ENCODE peak calls at places on chromosomes 16 and 17, in ten cellular contexts. V is heart right ventricle; R is IMR-90; K is stimulated activated memory B cell treated with anti-CD40 and anti-IgM and Interleukin-4, amounts not matched to agents 10 μg/mL and 1 μg/mL and 100 μg/mL, for 72 hours; Q is body of pancreas; E is pancreas; L is activated CD8-positive, alpha-beta T cell treated with anti-CD3 and anti-CD28 coated beads for 36 hours; I is aorta; T is sciatic nerve; D is K562. X is an unnamed sample.

GRCh38 chr16:9199751-9200150 is 108.3 kb downstream of the HAPSTR1 start:
- ATAC-seq in V (no peak), R (no peak), K (no peak), Q (no peak), E (no peak), L (no peak), I (no peak), T (no peak), D (no peak), X (no peak)

GRCh38 chr17:31745964-31746650 is 112.9 kb downstream of the COPRS start:
- ATAC-seq in V (no peak), R (peak; percentile 25), K (no peak), Q (no peak), E (no peak), L (no peak), I (no peak), T (no peak), D (no peak), X (no peak)

GRCh38 chr16:21638573-21638975 is 13.8 kb downstream of the IGSF6 start:
- ATAC-seq in V (no peak), R (peak; percentile 70), K (no peak), Q (no peak), E (peak; percentile 31), L (peak; percentile 88), I (no peak), T (no peak), D (no peak), X (peak; percentile 95)

GRCh38 chr17:79038545-79039135 is 14.7 kb downstream of the C1QTNF1 start:
- ATAC-seq in V (no peak), R (peak; percentile 60), K (peak; percentile 37), Q (peak; percentile 43), E (peak; percentile 17), L (no peak), I (peak; percentile 71), T (peak; percentile 70), D (no peak), X (no peak)

GRCh38 chr17:27861979-27862378 is 31.2 kb downstream of the LYRM9 start:
- ATAC-seq in V (no peak), R (no peak), K (no peak), Q (no peak), E (peak; percentile 56), L (peak; percentile 75), I (no peak), T (no peak), D (no peak), X (peak; percentile 80)

GRCh38 chr17:75371339-75371738 is 34.1 kb downstream of the GRB2 start:
- ATAC-seq in V (no peak), R (no peak), K (peak; percentile 65), Q (no peak), E (no peak), L (peak; percentile 48), I (no peak), T (no peak), D (no peak), X (peak; percentile 54)

GRCh38 chr17:41736983-41737679 is 2.7 kb upstream of the HAP1 start:
- ATAC-seq in V (no peak), R (no peak), K (no peak), Q (no peak), E (no peak), L (no peak), I (no peak), T (no peak), D (no peak), X (no peak)

GRCh38 chr16:15857779-15858560 is 1.1 kb upstream of the MYH11 start:
- ATAC-seq in V (peak; percentile 62), R (peak; percentile 87), K (no peak), Q (no peak), E (peak; percentile 39), L (no peak), I (peak; percentile 84), T (peak; percentile 68), D (no peak), X (no peak)

GRCh38 chr16:47017636-47018035 is 44.2 kb upstream of the DNAJA2 start:
- ATAC-seq in V (no peak), R (no peak), K (no peak), Q (no peak), E (no peak), L (no peak), I (no peak), T (no peak), D (peak; percentile 14), X (no peak)

GRCh38 chr16:14286381-14287230 is 215.5 kb downstream of the MRTFB start:
- ATAC-seq in V (peak; percentile 45), R (no peak), K (peak; percentile 24), Q (peak; percentile 1), E (no peak), L (no peak), I (peak; percentile 52), T (peak; percentile 76), D (no peak), X (peak; percentile 12)

GRCh38 chr16:24499193-24499814 is 40.1 kb upstream of the RBBP6 start:
- ATAC-seq in V (peak; percentile 30), R (peak; percentile 74), K (no peak), Q (no peak), E (no peak), L (no peak), I (no peak), T (no peak), D (peak; percentile 96), X (peak; percentile 31)

GRCh38 chr17:48726916-48727286 is 1.6 kb downstream of the HOXB13 start:
- ATAC-seq in V (no peak), R (no peak), K (peak; percentile 72), Q (no peak), E (no peak), L (no peak), I (no peak), T (no peak), D (no peak), X (no peak)

GRCh38 chr17:36899250-36900129 is 37.8 kb upstream of the LHX1 start:
- ATAC-seq in V (no peak), R (no peak), K (peak; percentile 14), Q (no peak), E (no peak), L (no peak), I (no peak), T (no peak), D (no peak), X (no peak)

GRCh38 chr17:79769596-79770520 is 8.1 kb upstream of the CBX2 start:
- ATAC-seq in V (no peak), R (no peak), K (no peak), Q (no peak), E (no peak), L (no peak), I (no peak), T (no peak), D (peak; percentile 47), X (no peak)

GRCh38 chr17:64442550-64442971 is 6.4 kb upstream of the MILR1 start:
- ATAC-seq in V (peak; percentile 49), R (no peak), K (peak; percentile 43), Q (no peak), E (peak; percentile 9), L (peak; percentile 10), I (no peak), T (peak; percentile 67), D (peak; percentile 68), X (peak; percentile 61)

GRCh38 chr17:81488276-81488860 is 24.2 kb downstream of the ACTG1 start:
- ATAC-seq in V (no peak), R (peak; percentile 18), K (peak; percentile 10), Q (no peak), E (peak; percentile 26), L (peak; percentile 22), I (no peak), T (peak; percentile 6), D (peak; percentile 5), X (peak; percentile 18)

GRCh38 chr16:1407749-1408148 is 6.8 kb downstream of the UNKL start:
- ATAC-seq in V (peak; percentile 24), R (no peak), K (no peak), Q (peak; percentile 34), E (peak; percentile 45), L (no peak), I (peak; percentile 39), T (peak; percentile 71), D (peak; percentile 43), X (no peak)

GRCh38 chr17:59521465-59522126 is 43.8 kb upstream of the DHX40 start:
- ATAC-seq in V (peak; percentile 58), R (peak; percentile 99), K (peak; percentile 65), Q (peak; percentile 76), E (peak; percentile 86), L (peak; percentile 83), I (peak; percentile 76), T (peak; percentile 79), D (peak; percentile 95), X (peak; percentile 79)

GRCh38 chr17:2485970-2486369 is 25.7 kb downstream of the METTL16 start:
- ATAC-seq in V (peak; percentile 78), R (no peak), K (no peak), Q (peak; percentile 68), E (peak; percentile 71), L (no peak), I (no peak), T (no peak), D (no peak), X (no peak)